ENCODE peak calls at places on chromosomes 7 and 10, in four cellular contexts. R is spleen, S is transverse colon, C is Peyer's patch. W is an unnamed sample.

GRCh38 chr10:22655312-22655973 is 58.9 kb downstream of the PIP4K2A start:
- DNase-seq in S (no peak), R (no peak), C (no peak), W (no peak)

GRCh38 chr7:116560021-116560970 is 35.5 kb downstream of the CAV1 start:
- DNase-seq in C (no peak), S (no peak), R (no peak), W (no peak)

GRCh38 chr10:47253030-47253637 is 46.9 kb upstream of the GDF10 start:
- DNase-seq in R (no peak), C (no peak), S (peak), W (no peak)

GRCh38 chr10:3527869-3528268 is 257.1 kb downstream of the KLF6 start:
- DNase-seq in R (no peak), C (no peak), S (no peak), W (no peak)

GRCh38 chr7:49643321-49643720 is 130.1 kb upstream of the VWC2 start:
- DNase-seq in S (no peak), R (no peak), C (no peak), W (no peak)

GRCh38 chr7:20647908-20648776 is 32.7 kb downstream of the ABCB5 start:
- DNase-seq in C (no peak), S (no peak), R (no peak), W (no peak)

GRCh38 chr10:92691591-92692084 is 1.9 kb downstream of the HHEX start:
- DNase-seq in S (peak), R (peak), C (peak), W (peak)

GRCh38 chr10:132097609-132098377 is 32.0 kb downstream of the JAKMIP3 start:
- DNase-seq in S (no peak), C (no peak), R (no peak), W (no peak)

GRCh38 chr10:132523561-132524442 is 13.8 kb upstream of the INPP5A start:
- DNase-seq in S (peak), R (peak), C (peak), W (peak)

GRCh38 chr7:155962191-155962967 is 150.1 kb upstream of the SHH start:
- DNase-seq in S (no peak), R (no peak), C (peak), W (no peak)

GRCh38 chr10:18340496-18341051 is 200.3 kb downstream of the CACNB2 start:
- DNase-seq in S (no peak), R (no peak), C (peak), W (no peak)

GRCh38 chr7:44062903-44063295 is 2.5 kb downstream of the PGAM2 start:
- DNase-seq in S (peak), R (no peak), C (no peak), W (peak)

GRCh38 chr7:147406521-147407115 is 1183.9 kb upstream of the C7orf33 start:
- DNase-seq in C (no peak), R (no peak), S (no peak), W (no peak)

GRCh38 chr10:131134651-131135050 is 176.9 kb downstream of the TCERG1L start:
- DNase-seq in S (no peak), C (no peak), R (no peak), W (no peak)

GRCh38 chr10:130984686-130985085 is 326.8 kb downstream of the TCERG1L start:
- DNase-seq in C (no peak), S (no peak), R (no peak), W (no peak)

GRCh38 chr7:112431803-112432202 is 18.5 kb upstream of the IFRD1 start:
- DNase-seq in C (no peak), R (no peak), S (no peak), W (no peak)

GRCh38 chr10:24872049-24872789 is 80.2 kb downstream of the PRTFDC1 start:
- DNase-seq in R (no peak), S (no peak), C (no peak), W (no peak)

GRCh38 chr7:8436965-8437364 is 3.6 kb downstream of the NXPH1 start:
- DNase-seq in R (peak), C (peak), S (peak), W (peak)

GRCh38 chr10:71821909-71822763 is 28.9 kb downstream of the PSAP start:
- DNase-seq in S (no peak), R (peak), C (no peak), W (no peak)

GRCh38 chr7:38438938-38439337 is 165.5 kb upstream of the TARP start:
- DNase-seq in C (no peak), R (no peak), S (no peak), W (no peak)

GRCh38 chr10:123521556-123521955 is 144.6 kb upstream of the GPR26 start:
- DNase-seq in R (no peak), S (no peak), C (no peak), W (no peak)

GRCh38 chr10:52639652-52640051 is 132.9 kb downstream of the MBL2 start:
- DNase-seq in C (no peak), S (no peak), R (no peak), W (no peak)

GRCh38 chr10:80357000-80357803 is 621 bp downstream of the DYDC2 start:
- DNase-seq in R (no peak), C (no peak), S (peak), W (peak)

GRCh38 chr7:114765331-114766125 is 156.4 kb upstream of the MDFIC start:
- DNase-seq in S (no peak), C (no peak), R (no peak), W (no peak)

GRCh38 chr7:114842551-114843065 is 79.3 kb upstream of the MDFIC start:
- DNase-seq in R (no peak), C (no peak), S (no peak), W (no peak)

GRCh38 chr10:28940158-28940888 is 263.0 kb downstream of the BAMBI start:
- DNase-seq in S (no peak), C (no peak), R (no peak), W (no peak)

GRCh38 chr7:77482015-77482414 is 55.1 kb upstream of the PTPN12 start:
- DNase-seq in R (no peak), S (peak), C (peak), W (peak)

GRCh38 chr10:98410759-98411158 is 4.2 kb downstream of the PYROXD2 start:
- DNase-seq in S (no peak), C (no peak), R (no peak), W (no peak)

GRCh38 chr10:122657255-122657654 is 42.4 kb downstream of the C10orf120 start:
- DNase-seq in S (no peak), C (peak), R (peak), W (no peak)

GRCh38 chr7:139620676-139621344 is 97.3 kb downstream of the CLEC2L start:
- DNase-seq in C (peak), S (peak), R (no peak), W (no peak)

GRCh38 chr7:132519936-132520335 is 56.3 kb downstream of the PLXNA4 start:
- DNase-seq in R (no peak), S (no peak), C (no peak), W (no peak)

GRCh38 chr10:103451871-103452713 is at the start of gene CALHM2:
- DNase-seq in C (peak), S (peak), R (peak), W (no peak)
- TF ChIP-seq POLR2A in C (no peak), S (no peak), R (no peak), W (no peak)

DNA sequence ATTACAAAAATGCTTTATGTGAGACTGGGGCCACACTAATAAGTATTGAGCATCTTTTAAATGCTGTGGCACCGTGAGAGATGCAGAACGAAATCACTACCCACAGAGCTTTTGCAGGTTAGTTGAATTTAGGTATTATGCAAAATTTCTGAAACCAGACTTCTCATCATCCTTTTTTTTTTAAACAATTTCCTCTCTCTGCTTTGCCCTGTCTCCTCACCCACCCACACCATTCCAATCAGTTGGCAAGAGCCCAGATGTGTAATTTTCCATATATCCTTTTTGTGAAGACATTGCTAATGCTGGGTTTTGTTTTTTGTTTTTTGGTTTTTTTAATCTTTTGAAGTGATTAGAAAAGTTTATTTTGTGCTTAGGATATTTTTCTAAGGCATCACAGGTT is 1.1 kb downstream of the YAE1 start:
- DNase-seq in C (no peak), S (no peak), R (no peak), W (no peak)
- H3K27ac ChIP-seq in C (no peak), S (peak), R (no peak), W (no peak)

DNA sequence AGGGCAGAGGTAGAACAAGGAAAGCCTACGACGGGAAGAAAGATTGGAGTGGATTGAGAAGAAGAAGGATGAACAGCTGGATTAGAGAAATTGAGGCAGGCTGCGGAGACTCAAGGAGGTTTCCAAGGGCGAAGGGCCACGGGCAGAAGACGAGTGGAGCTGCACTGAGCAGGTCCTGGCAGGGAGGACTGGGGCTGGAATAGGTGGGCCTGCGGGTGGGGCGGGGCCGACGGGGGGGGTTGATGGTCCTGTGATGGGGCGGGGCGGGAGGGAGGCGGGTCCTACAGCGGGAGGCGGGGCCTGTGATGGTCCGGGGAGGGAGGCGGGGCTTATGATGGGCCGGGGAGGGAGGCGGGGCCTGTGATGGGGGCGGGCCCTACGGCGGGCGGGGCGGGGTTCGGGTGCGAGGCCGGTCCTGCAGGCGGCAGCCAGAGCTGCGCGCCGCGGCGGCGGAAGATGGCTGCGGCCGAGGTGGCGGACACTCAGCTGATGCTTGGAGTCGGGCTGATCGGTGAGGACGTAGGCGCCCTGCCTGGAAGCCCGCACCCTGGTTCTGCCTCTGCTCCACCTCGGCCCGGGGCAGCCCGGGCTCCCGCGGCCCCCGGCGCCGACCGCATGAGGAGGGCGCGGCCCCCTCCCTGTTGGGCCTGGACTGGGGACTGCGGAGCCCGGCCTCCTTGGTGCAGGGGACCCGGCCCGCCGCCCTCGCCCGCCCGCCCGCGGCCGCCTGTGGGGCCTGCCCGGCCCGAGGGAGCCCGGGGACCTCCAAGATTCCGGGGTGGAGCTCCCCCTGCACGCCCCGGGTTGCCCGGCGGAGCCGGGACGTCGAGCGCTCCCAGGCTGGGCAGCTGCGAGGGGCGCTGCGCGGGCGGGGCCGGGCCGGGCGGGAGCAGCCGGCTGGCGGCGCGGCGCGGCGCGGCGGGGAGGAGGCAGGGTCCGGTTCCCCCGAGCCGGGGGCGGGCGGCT is at the start of gene DENND10:
- DNase-seq in C (peak), S (peak), R (peak), W (peak)
- TF ChIP-seq POLR2A in C (peak), S (peak), R (peak), W (peak)

DNA sequence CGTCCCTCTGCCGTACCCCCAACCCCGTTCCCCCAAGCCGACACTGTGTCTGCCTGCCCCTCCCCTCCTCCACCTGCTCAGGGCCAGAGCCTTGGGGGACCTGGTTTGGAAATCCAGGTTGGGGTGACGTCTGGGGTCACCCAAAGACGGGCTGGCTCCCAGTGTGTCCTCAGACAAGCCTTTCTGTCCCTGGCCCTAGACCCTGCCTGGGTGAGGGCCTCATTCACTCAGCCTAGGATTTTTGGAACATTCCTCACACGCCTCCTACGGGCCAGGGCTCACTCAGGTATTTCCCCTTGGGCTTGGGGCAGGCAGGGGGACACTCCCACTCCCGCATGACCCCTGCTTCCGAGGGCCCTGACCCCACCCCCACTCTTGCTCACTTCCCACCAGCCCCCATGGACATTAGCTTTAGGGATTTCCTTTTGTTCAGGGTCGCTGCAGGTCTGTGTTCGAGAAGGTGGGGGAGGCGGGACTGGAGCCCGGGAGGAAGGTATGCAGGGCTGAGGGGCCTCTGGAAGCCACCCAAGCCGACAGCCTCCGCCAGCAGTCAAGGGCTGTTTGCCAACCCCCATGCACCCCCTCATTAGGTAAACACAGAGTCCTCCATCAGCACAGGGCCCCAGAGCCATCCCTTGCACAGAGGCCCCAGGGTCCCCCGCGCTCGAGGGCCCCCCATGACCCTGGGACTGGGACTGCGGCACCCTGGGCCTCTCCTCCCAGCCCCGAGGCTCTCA is 35.1 kb downstream of the PDGFA start:
- DNase-seq in S (no peak), C (no peak), R (peak), W (peak)
- H3K27ac ChIP-seq in S (no peak), C (no peak), R (no peak), W (no peak)